ENCODE peak calls at places on chromosomes 2 and 18, in five cellular contexts. W, Y, C, U and I are unnamed samples.

GRCh38 chr2:233278921-233279320 is 27.4 kb downstream of the ATG16L1 start:
- DNase-seq in W (no peak), Y (no peak), C (no peak), U (no peak), I (no peak)

GRCh38 chr2:70354264-70354949 is 52.5 kb upstream of the FAM136A start:
- DNase-seq in W (no peak), U (no peak), Y (no peak), C (no peak), I (no peak)

GRCh38 chr18:35458271-35458670 is 39.5 kb downstream of the INO80C start:
- DNase-seq in Y (no peak), C (no peak), U (no peak), W (no peak), I (no peak)

GRCh38 chr18:55316615-55317184 is 271.3 kb downstream of the TCF4 start:
- DNase-seq in U (no peak), Y (no peak), W (no peak), C (no peak), I (no peak)

GRCh38 chr2:124281556-124281955 is 256.5 kb downstream of the CNTNAP5 start:
- DNase-seq in W (no peak), U (no peak), C (no peak), Y (no peak), I (no peak)

GRCh38 chr2:67561411-67561965 is 164.4 kb downstream of the ETAA1 start:
- DNase-seq in W (no peak), U (no peak), Y (no peak), C (peak), I (no peak)

GRCh38 chr2:64867253-64867996 is 121.8 kb upstream of the SLC1A4 start:
- DNase-seq in W (no peak), C (no peak), Y (no peak), U (no peak), I (no peak)

GRCh38 chr2:186749179-186749578 is 55.3 kb downstream of the FAM171B start:
- DNase-seq in W (no peak), Y (no peak), U (no peak), C (no peak), I (no peak)

GRCh38 chr2:215830313-215830712 is 183.0 kb downstream of the MREG start:
- DNase-seq in Y (no peak), C (peak), U (no peak), W (peak), I (no peak)

GRCh38 chr18:5295231-5295920 is at the start of gene ZBTB14:
- DNase-seq in Y (peak), C (peak), W (no peak), U (peak), I (peak)

GRCh38 chr18:35267809-35268208 is 22.2 kb downstream of the ZSCAN30 start:
- DNase-seq in Y (no peak), C (peak), U (peak), W (no peak), I (no peak)

GRCh38 chr2:133200684-133201421 is 367.4 kb downstream of the NCKAP5 start:
- DNase-seq in C (no peak), Y (no peak), U (no peak), W (peak), I (no peak)

GRCh38 chr2:152465541-152465940 is 130.6 kb downstream of the FMNL2 start:
- DNase-seq in C (no peak), Y (no peak), W (no peak), U (no peak), I (no peak)

GRCh38 chr2:8515864-8516533 is 165.9 kb upstream of the ID2 start:
- DNase-seq in C (no peak), U (peak), Y (no peak), W (no peak), I (peak)

GRCh38 chr18:7878265-7879173 is 311.4 kb downstream of the PTPRM start:
- DNase-seq in W (no peak), Y (no peak), C (no peak), U (no peak), I (no peak)

GRCh38 chr2:235504459-235505200 is 10.8 kb downstream of the AGAP1 start:
- DNase-seq in U (no peak), W (no peak), Y (no peak), C (no peak), I (no peak)

GRCh38 chr2:219698684-219699439 is 71.4 kb downstream of the SLC4A3 start:
- DNase-seq in W (peak), C (no peak), U (peak), Y (no peak), I (peak)

GRCh38 chr2:59922450-59922849 is 631.0 kb downstream of the BCL11A start:
- DNase-seq in C (no peak), Y (no peak), W (no peak), U (no peak), I (no peak)

GRCh38 chr2:222000326-222000725 is 298.5 kb downstream of the PAX3 start:
- DNase-seq in U (no peak), C (no peak), W (peak), Y (no peak), I (no peak)

GRCh38 chr2:200810252-200810650 is 1.5 kb upstream of the BZW1 start:
- DNase-seq in W (no peak), U (no peak), Y (no peak), C (peak), I (no peak)

GRCh38 chr2:67824196-67824595 is 238.6 kb downstream of the C1D start:
- DNase-seq in U (no peak), C (no peak), Y (no peak), W (no peak), I (no peak)

GRCh38 chr2:231545105-231545902 is 15.1 kb upstream of the NMUR1 start:
- DNase-seq in Y (peak), C (peak), U (peak), W (no peak), I (peak)

GRCh38 chr2:128306081-128306930 is 12.4 kb downstream of the HS6ST1 start:
- DNase-seq in W (no peak), C (peak), Y (no peak), U (no peak), I (no peak)

GRCh38 chr2:217398860-217399259 is 539.0 kb upstream of the TNP1 start:
- DNase-seq in W (no peak), U (no peak), Y (no peak), C (peak), I (peak)

GRCh38 chr2:151774506-151774905 is 40.2 kb upstream of the NEB start:
- DNase-seq in Y (no peak), U (no peak), C (no peak), W (peak), I (no peak)

GRCh38 chr2:232974431-232974830 is 38.6 kb downstream of the NGEF start:
- DNase-seq in W (no peak), Y (no peak), U (no peak), C (no peak), I (no peak)

GRCh38 chr2:42095923-42096408 is 48.1 kb downstream of the PKDCC start:
- DNase-seq in Y (peak), C (peak), W (peak), U (peak), I (peak)

GRCh38 chr2:183533021-183533420 is 408.8 kb downstream of the NUP35 start:
- DNase-seq in Y (no peak), C (no peak), W (no peak), U (no peak), I (no peak)

GRCh38 chr2:55045685-55046221 is 4.5 kb downstream of the RTN4 start:
- DNase-seq in U (no peak), W (no peak), Y (no peak), C (no peak), I (no peak)